ENCODE peak calls at places on chromosomes 6 and 20, in seven cellular contexts. One of them, this sample, is unnamed.

GRCh38 chr6:11433860-11434259 is 103.7 kb upstream of the TMEM170B start:
- DNase-seq in BJ: no peak
- DNase-seq in CD8-positive, alpha-beta T cell: no peak
- DNase-seq in stimulated activated CD8-positive, alpha-beta memory T cell treated with anti-CD3 and anti-CD28 coated beads, Interleukin-7, amount 100 ng/mL, for 4 hours: no peak
- DNase-seq in heart left ventricle: no peak
- DNase-seq in cardiac muscle cell: no peak
- DNase-seq in mesothelial cell of epicardium: no peak
- DNase-seq in this sample: no peak

GRCh38 chr6:1024587-1024986 is 287.3 kb upstream of the FOXQ1 start:
- DNase-seq in BJ: peak; percentile 95
- DNase-seq in CD8-positive, alpha-beta T cell: no peak
- DNase-seq in stimulated activated CD8-positive, alpha-beta memory T cell treated with anti-CD3 and anti-CD28 coated beads, Interleukin-7, amount 100 ng/mL, for 4 hours: no peak
- DNase-seq in heart left ventricle: no peak
- DNase-seq in cardiac muscle cell: no peak
- DNase-seq in mesothelial cell of epicardium: no peak
- DNase-seq in this sample: no peak

GRCh38 chr20:4483481-4483880 is 238.2 kb upstream of the PRND start:
- DNase-seq in BJ: no peak
- DNase-seq in CD8-positive, alpha-beta T cell: no peak
- DNase-seq in stimulated activated CD8-positive, alpha-beta memory T cell treated with anti-CD3 and anti-CD28 coated beads, Interleukin-7, amount 100 ng/mL, for 4 hours: no peak
- DNase-seq in heart left ventricle: no peak
- DNase-seq in cardiac muscle cell: no peak
- DNase-seq in mesothelial cell of epicardium: no peak
- DNase-seq in this sample: no peak

GRCh38 chr6:137846772-137847313 is 20.2 kb upstream of the TNFAIP3 start:
- DNase-seq in BJ: no peak
- DNase-seq in CD8-positive, alpha-beta T cell: no peak
- DNase-seq in stimulated activated CD8-positive, alpha-beta memory T cell treated with anti-CD3 and anti-CD28 coated beads, Interleukin-7, amount 100 ng/mL, for 4 hours: no peak
- DNase-seq in heart left ventricle: peak; percentile 52
- DNase-seq in cardiac muscle cell: no peak
- DNase-seq in mesothelial cell of epicardium: no peak
- DNase-seq in this sample: peak; percentile 76

GRCh38 chr6:170114956-170115855 is 175.7 kb downstream of the DLL1 start:
- DNase-seq in BJ: no peak
- DNase-seq in CD8-positive, alpha-beta T cell: no peak
- DNase-seq in stimulated activated CD8-positive, alpha-beta memory T cell treated with anti-CD3 and anti-CD28 coated beads, Interleukin-7, amount 100 ng/mL, for 4 hours: no peak
- DNase-seq in heart left ventricle: peak; percentile 12
- DNase-seq in cardiac muscle cell: no peak
- DNase-seq in mesothelial cell of epicardium: peak; percentile 13
- DNase-seq in this sample: no peak

GRCh38 chr6:41638801-41639555 is 710 bp downstream of the MDFI start:
- DNase-seq in BJ: no peak
- DNase-seq in CD8-positive, alpha-beta T cell: no peak
- DNase-seq in stimulated activated CD8-positive, alpha-beta memory T cell treated with anti-CD3 and anti-CD28 coated beads, Interleukin-7, amount 100 ng/mL, for 4 hours: no peak
- DNase-seq in heart left ventricle: no peak
- DNase-seq in cardiac muscle cell: peak; percentile 62
- DNase-seq in mesothelial cell of epicardium: no peak
- DNase-seq in this sample: no peak

GRCh38 chr20:51889466-51889865 is 87.1 kb upstream of the SALL4 start:
- DNase-seq in BJ: no peak
- DNase-seq in CD8-positive, alpha-beta T cell: no peak
- DNase-seq in stimulated activated CD8-positive, alpha-beta memory T cell treated with anti-CD3 and anti-CD28 coated beads, Interleukin-7, amount 100 ng/mL, for 4 hours: no peak
- DNase-seq in heart left ventricle: no peak
- DNase-seq in cardiac muscle cell: no peak
- DNase-seq in mesothelial cell of epicardium: no peak
- DNase-seq in this sample: no peak

GRCh38 chr6:165832471-165832836 is 169.4 kb upstream of the PDE10A start:
- DNase-seq in BJ: no peak
- DNase-seq in CD8-positive, alpha-beta T cell: no peak
- DNase-seq in stimulated activated CD8-positive, alpha-beta memory T cell treated with anti-CD3 and anti-CD28 coated beads, Interleukin-7, amount 100 ng/mL, for 4 hours: no peak
- DNase-seq in heart left ventricle: no peak
- DNase-seq in cardiac muscle cell: no peak
- DNase-seq in mesothelial cell of epicardium: no peak
- DNase-seq in this sample: no peak

GRCh38 chr6:117309069-117309468 is 43.7 kb downstream of the VGLL2 start:
- DNase-seq in BJ: no peak
- DNase-seq in CD8-positive, alpha-beta T cell: no peak
- DNase-seq in stimulated activated CD8-positive, alpha-beta memory T cell treated with anti-CD3 and anti-CD28 coated beads, Interleukin-7, amount 100 ng/mL, for 4 hours: no peak
- DNase-seq in heart left ventricle: no peak
- DNase-seq in cardiac muscle cell: no peak
- DNase-seq in mesothelial cell of epicardium: no peak
- DNase-seq in this sample: no peak

GRCh38 chr6:153816306-153816845 is 222.7 kb upstream of the OPRM1 start:
- DNase-seq in BJ: no peak
- DNase-seq in CD8-positive, alpha-beta T cell: no peak
- DNase-seq in stimulated activated CD8-positive, alpha-beta memory T cell treated with anti-CD3 and anti-CD28 coated beads, Interleukin-7, amount 100 ng/mL, for 4 hours: no peak
- DNase-seq in heart left ventricle: no peak
- DNase-seq in cardiac muscle cell: no peak
- DNase-seq in mesothelial cell of epicardium: no peak
- DNase-seq in this sample: no peak

GRCh38 chr20:35611482-35611881 is 4.1 kb upstream of the SPAG4 start:
- DNase-seq in BJ: no peak
- DNase-seq in CD8-positive, alpha-beta T cell: no peak
- DNase-seq in stimulated activated CD8-positive, alpha-beta memory T cell treated with anti-CD3 and anti-CD28 coated beads, Interleukin-7, amount 100 ng/mL, for 4 hours: no peak
- DNase-seq in heart left ventricle: no peak
- DNase-seq in cardiac muscle cell: no peak
- DNase-seq in mesothelial cell of epicardium: no peak
- DNase-seq in this sample: no peak

GRCh38 chr6:28490191-28490890 is 25.3 kb downstream of the GPX6 start:
- DNase-seq in BJ: no peak
- DNase-seq in CD8-positive, alpha-beta T cell: no peak
- DNase-seq in stimulated activated CD8-positive, alpha-beta memory T cell treated with anti-CD3 and anti-CD28 coated beads, Interleukin-7, amount 100 ng/mL, for 4 hours: no peak
- DNase-seq in heart left ventricle: no peak
- DNase-seq in cardiac muscle cell: no peak
- DNase-seq in mesothelial cell of epicardium: no peak
- DNase-seq in this sample: no peak

GRCh38 chr20:11585752-11586352 is 331.8 kb upstream of the BTBD3 start:
- DNase-seq in BJ: no peak
- DNase-seq in CD8-positive, alpha-beta T cell: no peak
- DNase-seq in stimulated activated CD8-positive, alpha-beta memory T cell treated with anti-CD3 and anti-CD28 coated beads, Interleukin-7, amount 100 ng/mL, for 4 hours: no peak
- DNase-seq in heart left ventricle: no peak
- DNase-seq in cardiac muscle cell: peak; percentile 29
- DNase-seq in mesothelial cell of epicardium: no peak
- DNase-seq in this sample: no peak

GRCh38 chr20:4813076-4813838 is 91.5 kb downstream of the PRND start:
- DNase-seq in BJ: no peak
- DNase-seq in CD8-positive, alpha-beta T cell: peak; percentile 22
- DNase-seq in stimulated activated CD8-positive, alpha-beta memory T cell treated with anti-CD3 and anti-CD28 coated beads, Interleukin-7, amount 100 ng/mL, for 4 hours: no peak
- DNase-seq in heart left ventricle: peak; percentile 59
- DNase-seq in cardiac muscle cell: no peak
- DNase-seq in mesothelial cell of epicardium: no peak
- DNase-seq in this sample: peak; percentile 52

GRCh38 chr6:159106627-159107241 is 61.9 kb upstream of the TAGAP start:
- DNase-seq in BJ: no peak
- DNase-seq in CD8-positive, alpha-beta T cell: peak; percentile 94
- DNase-seq in stimulated activated CD8-positive, alpha-beta memory T cell treated with anti-CD3 and anti-CD28 coated beads, Interleukin-7, amount 100 ng/mL, for 4 hours: peak; percentile 91
- DNase-seq in heart left ventricle: peak; percentile 76
- DNase-seq in cardiac muscle cell: peak; percentile 67
- DNase-seq in mesothelial cell of epicardium: no peak
- DNase-seq in this sample: peak; percentile 78

GRCh38 chr20:17808357-17808756 is 108.6 kb downstream of the BANF2 start:
- DNase-seq in BJ: peak; percentile 41
- DNase-seq in CD8-positive, alpha-beta T cell: no peak
- DNase-seq in stimulated activated CD8-positive, alpha-beta memory T cell treated with anti-CD3 and anti-CD28 coated beads, Interleukin-7, amount 100 ng/mL, for 4 hours: no peak
- DNase-seq in heart left ventricle: peak; percentile 66
- DNase-seq in cardiac muscle cell: peak; percentile 27
- DNase-seq in mesothelial cell of epicardium: no peak
- DNase-seq in this sample: peak; percentile 71

GRCh38 chr6:10136636-10137035 is 278.2 kb downstream of the TFAP2A start:
- DNase-seq in BJ: no peak
- DNase-seq in CD8-positive, alpha-beta T cell: no peak
- DNase-seq in stimulated activated CD8-positive, alpha-beta memory T cell treated with anti-CD3 and anti-CD28 coated beads, Interleukin-7, amount 100 ng/mL, for 4 hours: no peak
- DNase-seq in heart left ventricle: no peak
- DNase-seq in cardiac muscle cell: no peak
- DNase-seq in mesothelial cell of epicardium: no peak
- DNase-seq in this sample: no peak

GRCh38 chr20:33947709-33948295 is 45.9 kb upstream of the RALY start:
- DNase-seq in BJ: no peak
- DNase-seq in CD8-positive, alpha-beta T cell: peak; percentile 14
- DNase-seq in stimulated activated CD8-positive, alpha-beta memory T cell treated with anti-CD3 and anti-CD28 coated beads, Interleukin-7, amount 100 ng/mL, for 4 hours: peak; percentile 7
- DNase-seq in heart left ventricle: no peak
- DNase-seq in cardiac muscle cell: peak; percentile 41
- DNase-seq in mesothelial cell of epicardium: no peak
- DNase-seq in this sample: no peak

GRCh38 chr20:47607208-47607613 is 105.5 kb downstream of the NCOA3 start:
- DNase-seq in BJ: no peak
- DNase-seq in CD8-positive, alpha-beta T cell: no peak
- DNase-seq in stimulated activated CD8-positive, alpha-beta memory T cell treated with anti-CD3 and anti-CD28 coated beads, Interleukin-7, amount 100 ng/mL, for 4 hours: no peak
- DNase-seq in heart left ventricle: no peak
- DNase-seq in cardiac muscle cell: no peak
- DNase-seq in mesothelial cell of epicardium: no peak
- DNase-seq in this sample: no peak

GRCh38 chr20:35108921-35109320 is 16.3 kb upstream of the TRPC4AP start:
- DNase-seq in BJ: no peak
- DNase-seq in CD8-positive, alpha-beta T cell: no peak
- DNase-seq in stimulated activated CD8-positive, alpha-beta memory T cell treated with anti-CD3 and anti-CD28 coated beads, Interleukin-7, amount 100 ng/mL, for 4 hours: no peak
- DNase-seq in heart left ventricle: no peak
- DNase-seq in cardiac muscle cell: no peak
- DNase-seq in mesothelial cell of epicardium: no peak
- DNase-seq in this sample: no peak

GRCh38 chr6:122660296-122660695 is 50.1 kb downstream of the PKIB start:
- DNase-seq in BJ: no peak
- DNase-seq in CD8-positive, alpha-beta T cell: no peak
- DNase-seq in stimulated activated CD8-positive, alpha-beta memory T cell treated with anti-CD3 and anti-CD28 coated beads, Interleukin-7, amount 100 ng/mL, for 4 hours: no peak
- DNase-seq in heart left ventricle: no peak
- DNase-seq in cardiac muscle cell: no peak
- DNase-seq in mesothelial cell of epicardium: no peak
- DNase-seq in this sample: no peak

GRCh38 chr20:56453347-56453746 is 15.1 kb upstream of the RTF2 start:
- DNase-seq in BJ: no peak
- DNase-seq in CD8-positive, alpha-beta T cell: no peak
- DNase-seq in stimulated activated CD8-positive, alpha-beta memory T cell treated with anti-CD3 and anti-CD28 coated beads, Interleukin-7, amount 100 ng/mL, for 4 hours: no peak
- DNase-seq in heart left ventricle: no peak
- DNase-seq in cardiac muscle cell: no peak
- DNase-seq in mesothelial cell of epicardium: no peak
- DNase-seq in this sample: no peak

GRCh38 chr6:87702589-87702945 is 534 bp upstream of the AKIRIN2 start:
- DNase-seq in BJ: no peak
- DNase-seq in CD8-positive, alpha-beta T cell: no peak
- DNase-seq in stimulated activated CD8-positive, alpha-beta memory T cell treated with anti-CD3 and anti-CD28 coated beads, Interleukin-7, amount 100 ng/mL, for 4 hours: no peak
- DNase-seq in heart left ventricle: no peak
- DNase-seq in cardiac muscle cell: peak; percentile 56
- DNase-seq in mesothelial cell of epicardium: no peak
- DNase-seq in this sample: no peak

GRCh38 chr6:148257810-148258209 is 84.8 kb upstream of the SASH1 start:
- DNase-seq in BJ: no peak
- DNase-seq in CD8-positive, alpha-beta T cell: no peak
- DNase-seq in stimulated activated CD8-positive, alpha-beta memory T cell treated with anti-CD3 and anti-CD28 coated beads, Interleukin-7, amount 100 ng/mL, for 4 hours: no peak
- DNase-seq in heart left ventricle: no peak
- DNase-seq in cardiac muscle cell: no peak
- DNase-seq in mesothelial cell of epicardium: no peak
- DNase-seq in this sample: no peak

GRCh38 chr6:37438912-37439311 is 5.9 kb downstream of the CMTR1 start:
- DNase-seq in BJ: no peak
- DNase-seq in CD8-positive, alpha-beta T cell: no peak
- DNase-seq in stimulated activated CD8-positive, alpha-beta memory T cell treated with anti-CD3 and anti-CD28 coated beads, Interleukin-7, amount 100 ng/mL, for 4 hours: no peak
- DNase-seq in heart left ventricle: no peak
- DNase-seq in cardiac muscle cell: no peak
- DNase-seq in mesothelial cell of epicardium: no peak
- DNase-seq in this sample: no peak

This sample was measured in Right ventricle myocardium superior.